ENCODE peak calls at places on chromosomes 3 and 15, in nine cellular contexts. One of them, this sample, is unnamed.

GRCh38 chr3:16455001-16455400 is 58.5 kb downstream of the RFTN1 start:
- DNase-seq in C1 segment of cervical spinal cord: no peak
- DNase-seq in activated T-helper 9 cell treated with anti-CD3 and anti-CD28 coated beads, Interleukin-2, amount 50 U/mL, for 16 hours: no peak
- DNase-seq in left lung: no peak
- DNase-seq in CD8-positive, alpha-beta T cell: no peak
- DNase-seq in GDM1: no peak
- DNase-seq in NCI-H69: peak
- DNase-seq in naive thymus-derived CD8-positive, alpha-beta T cell: no peak
- DNase-seq in stimulated activated CD4-positive, alpha-beta T cell treated with anti-CD3 and anti-CD28 coated beads, Interleukin-1b, Interleukin-23, amount 100 ng/mL, for 24 hours: no peak
- DNase-seq in this sample: no peak

GRCh38 chr3:24678441-24678865 is 183.8 kb upstream of the THRB start:
- DNase-seq in C1 segment of cervical spinal cord: no peak
- DNase-seq in activated T-helper 9 cell treated with anti-CD3 and anti-CD28 coated beads, Interleukin-2, amount 50 U/mL, for 16 hours: no peak
- DNase-seq in left lung: no peak
- DNase-seq in CD8-positive, alpha-beta T cell: no peak
- DNase-seq in GDM1: peak
- DNase-seq in NCI-H69: no peak
- DNase-seq in naive thymus-derived CD8-positive, alpha-beta T cell: no peak
- DNase-seq in stimulated activated CD4-positive, alpha-beta T cell treated with anti-CD3 and anti-CD28 coated beads, Interleukin-1b, Interleukin-23, amount 100 ng/mL, for 24 hours: peak
- DNase-seq in this sample: peak

GRCh38 chr3:126667631-126668449 is 12.9 kb upstream of the TXNRD3 start:
- DNase-seq in C1 segment of cervical spinal cord: no peak
- DNase-seq in activated T-helper 9 cell treated with anti-CD3 and anti-CD28 coated beads, Interleukin-2, amount 50 U/mL, for 16 hours: no peak
- DNase-seq in left lung: no peak
- DNase-seq in CD8-positive, alpha-beta T cell: no peak
- DNase-seq in GDM1: no peak
- DNase-seq in NCI-H69: no peak
- DNase-seq in naive thymus-derived CD8-positive, alpha-beta T cell: no peak
- DNase-seq in stimulated activated CD4-positive, alpha-beta T cell treated with anti-CD3 and anti-CD28 coated beads, Interleukin-1b, Interleukin-23, amount 100 ng/mL, for 24 hours: no peak
- DNase-seq in this sample: no peak

GRCh38 chr3:29525254-29525881 is 244.5 kb downstream of the RBMS3 start:
- DNase-seq in C1 segment of cervical spinal cord: no peak
- DNase-seq in activated T-helper 9 cell treated with anti-CD3 and anti-CD28 coated beads, Interleukin-2, amount 50 U/mL, for 16 hours: no peak
- DNase-seq in left lung: no peak
- DNase-seq in CD8-positive, alpha-beta T cell: no peak
- DNase-seq in GDM1: no peak
- DNase-seq in NCI-H69: peak
- DNase-seq in naive thymus-derived CD8-positive, alpha-beta T cell: no peak
- DNase-seq in stimulated activated CD4-positive, alpha-beta T cell treated with anti-CD3 and anti-CD28 coated beads, Interleukin-1b, Interleukin-23, amount 100 ng/mL, for 24 hours: no peak
- DNase-seq in this sample: no peak

GRCh38 chr3:126464997-126465396 is 10.7 kb downstream of the ZXDC start:
- DNase-seq in C1 segment of cervical spinal cord: no peak
- DNase-seq in activated T-helper 9 cell treated with anti-CD3 and anti-CD28 coated beads, Interleukin-2, amount 50 U/mL, for 16 hours: no peak
- DNase-seq in left lung: no peak
- DNase-seq in CD8-positive, alpha-beta T cell: no peak
- DNase-seq in GDM1: no peak
- DNase-seq in NCI-H69: no peak
- DNase-seq in naive thymus-derived CD8-positive, alpha-beta T cell: no peak
- DNase-seq in stimulated activated CD4-positive, alpha-beta T cell treated with anti-CD3 and anti-CD28 coated beads, Interleukin-1b, Interleukin-23, amount 100 ng/mL, for 24 hours: no peak
- DNase-seq in this sample: no peak

GRCh38 chr15:61762682-61763081 is 297.6 kb downstream of the VPS13C start:
- DNase-seq in C1 segment of cervical spinal cord: no peak
- DNase-seq in activated T-helper 9 cell treated with anti-CD3 and anti-CD28 coated beads, Interleukin-2, amount 50 U/mL, for 16 hours: no peak
- DNase-seq in left lung: no peak
- DNase-seq in CD8-positive, alpha-beta T cell: no peak
- DNase-seq in GDM1: no peak
- DNase-seq in NCI-H69: no peak
- DNase-seq in naive thymus-derived CD8-positive, alpha-beta T cell: no peak
- DNase-seq in stimulated activated CD4-positive, alpha-beta T cell treated with anti-CD3 and anti-CD28 coated beads, Interleukin-1b, Interleukin-23, amount 100 ng/mL, for 24 hours: no peak
- DNase-seq in this sample: no peak

GRCh38 chr15:81865850-81866537 is 179.8 kb downstream of the MEX3B start:
- DNase-seq in C1 segment of cervical spinal cord: no peak
- DNase-seq in activated T-helper 9 cell treated with anti-CD3 and anti-CD28 coated beads, Interleukin-2, amount 50 U/mL, for 16 hours: no peak
- DNase-seq in left lung: no peak
- DNase-seq in CD8-positive, alpha-beta T cell: no peak
- DNase-seq in GDM1: no peak
- DNase-seq in NCI-H69: no peak
- DNase-seq in naive thymus-derived CD8-positive, alpha-beta T cell: no peak
- DNase-seq in stimulated activated CD4-positive, alpha-beta T cell treated with anti-CD3 and anti-CD28 coated beads, Interleukin-1b, Interleukin-23, amount 100 ng/mL, for 24 hours: no peak
- DNase-seq in this sample: no peak

GRCh38 chr3:57966823-57967222 is 41.4 kb upstream of the FLNB start:
- DNase-seq in C1 segment of cervical spinal cord: no peak
- DNase-seq in activated T-helper 9 cell treated with anti-CD3 and anti-CD28 coated beads, Interleukin-2, amount 50 U/mL, for 16 hours: no peak
- DNase-seq in left lung: no peak
- DNase-seq in CD8-positive, alpha-beta T cell: no peak
- DNase-seq in GDM1: no peak
- DNase-seq in NCI-H69: no peak
- DNase-seq in naive thymus-derived CD8-positive, alpha-beta T cell: no peak
- DNase-seq in stimulated activated CD4-positive, alpha-beta T cell treated with anti-CD3 and anti-CD28 coated beads, Interleukin-1b, Interleukin-23, amount 100 ng/mL, for 24 hours: no peak
- DNase-seq in this sample: no peak

GRCh38 chr15:62483817-62484216 is 318.7 kb upstream of the C2CD4B start:
- DNase-seq in C1 segment of cervical spinal cord: no peak
- DNase-seq in activated T-helper 9 cell treated with anti-CD3 and anti-CD28 coated beads, Interleukin-2, amount 50 U/mL, for 16 hours: no peak
- DNase-seq in left lung: no peak
- DNase-seq in CD8-positive, alpha-beta T cell: no peak
- DNase-seq in GDM1: no peak
- DNase-seq in NCI-H69: peak
- DNase-seq in naive thymus-derived CD8-positive, alpha-beta T cell: no peak
- DNase-seq in stimulated activated CD4-positive, alpha-beta T cell treated with anti-CD3 and anti-CD28 coated beads, Interleukin-1b, Interleukin-23, amount 100 ng/mL, for 24 hours: no peak
- DNase-seq in this sample: no peak

GRCh38 chr3:33426068-33426467 is 14.1 kb downstream of the UBP1 start:
- DNase-seq in C1 segment of cervical spinal cord: no peak
- DNase-seq in activated T-helper 9 cell treated with anti-CD3 and anti-CD28 coated beads, Interleukin-2, amount 50 U/mL, for 16 hours: no peak
- DNase-seq in left lung: no peak
- DNase-seq in CD8-positive, alpha-beta T cell: no peak
- DNase-seq in GDM1: no peak
- DNase-seq in NCI-H69: peak
- DNase-seq in naive thymus-derived CD8-positive, alpha-beta T cell: no peak
- DNase-seq in stimulated activated CD4-positive, alpha-beta T cell treated with anti-CD3 and anti-CD28 coated beads, Interleukin-1b, Interleukin-23, amount 100 ng/mL, for 24 hours: no peak
- DNase-seq in this sample: no peak

GRCh38 chr15:74322558-74323180 is 44.8 kb downstream of the CYP11A1 start:
- DNase-seq in C1 segment of cervical spinal cord: no peak
- DNase-seq in activated T-helper 9 cell treated with anti-CD3 and anti-CD28 coated beads, Interleukin-2, amount 50 U/mL, for 16 hours: peak
- DNase-seq in left lung: peak
- DNase-seq in CD8-positive, alpha-beta T cell: peak
- DNase-seq in GDM1: peak
- DNase-seq in NCI-H69: peak
- DNase-seq in naive thymus-derived CD8-positive, alpha-beta T cell: peak
- DNase-seq in stimulated activated CD4-positive, alpha-beta T cell treated with anti-CD3 and anti-CD28 coated beads, Interleukin-1b, Interleukin-23, amount 100 ng/mL, for 24 hours: peak
- DNase-seq in this sample: peak

GRCh38 chr15:63041402-63041977 is 1.1 kb upstream of the TPM1 start:
- DNase-seq in C1 segment of cervical spinal cord: no peak
- DNase-seq in activated T-helper 9 cell treated with anti-CD3 and anti-CD28 coated beads, Interleukin-2, amount 50 U/mL, for 16 hours: no peak
- DNase-seq in left lung: no peak
- DNase-seq in CD8-positive, alpha-beta T cell: no peak
- DNase-seq in GDM1: no peak
- DNase-seq in NCI-H69: no peak
- DNase-seq in naive thymus-derived CD8-positive, alpha-beta T cell: no peak
- DNase-seq in stimulated activated CD4-positive, alpha-beta T cell treated with anti-CD3 and anti-CD28 coated beads, Interleukin-1b, Interleukin-23, amount 100 ng/mL, for 24 hours: no peak
- DNase-seq in this sample: no peak

GRCh38 chr3:123678108-123678511 is 93.3 kb upstream of the HACD2 start:
- DNase-seq in C1 segment of cervical spinal cord: no peak
- DNase-seq in activated T-helper 9 cell treated with anti-CD3 and anti-CD28 coated beads, Interleukin-2, amount 50 U/mL, for 16 hours: no peak
- DNase-seq in left lung: no peak
- DNase-seq in CD8-positive, alpha-beta T cell: no peak
- DNase-seq in GDM1: no peak
- DNase-seq in NCI-H69: no peak
- DNase-seq in naive thymus-derived CD8-positive, alpha-beta T cell: no peak
- DNase-seq in stimulated activated CD4-positive, alpha-beta T cell treated with anti-CD3 and anti-CD28 coated beads, Interleukin-1b, Interleukin-23, amount 100 ng/mL, for 24 hours: no peak
- DNase-seq in this sample: no peak

GRCh38 chr15:79635897-79636596 is 203.9 kb downstream of the MINAR1 start:
- DNase-seq in C1 segment of cervical spinal cord: no peak
- DNase-seq in activated T-helper 9 cell treated with anti-CD3 and anti-CD28 coated beads, Interleukin-2, amount 50 U/mL, for 16 hours: no peak
- DNase-seq in left lung: no peak
- DNase-seq in CD8-positive, alpha-beta T cell: no peak
- DNase-seq in GDM1: no peak
- DNase-seq in NCI-H69: no peak
- DNase-seq in naive thymus-derived CD8-positive, alpha-beta T cell: no peak
- DNase-seq in stimulated activated CD4-positive, alpha-beta T cell treated with anti-CD3 and anti-CD28 coated beads, Interleukin-1b, Interleukin-23, amount 100 ng/mL, for 24 hours: no peak
- DNase-seq in this sample: no peak

GRCh38 chr3:127734181-127734720 is 61.5 kb downstream of the ABTB1 start:
- DNase-seq in C1 segment of cervical spinal cord: no peak
- DNase-seq in activated T-helper 9 cell treated with anti-CD3 and anti-CD28 coated beads, Interleukin-2, amount 50 U/mL, for 16 hours: no peak
- DNase-seq in left lung: no peak
- DNase-seq in CD8-positive, alpha-beta T cell: no peak
- DNase-seq in GDM1: no peak
- DNase-seq in NCI-H69: no peak
- DNase-seq in naive thymus-derived CD8-positive, alpha-beta T cell: no peak
- DNase-seq in stimulated activated CD4-positive, alpha-beta T cell treated with anti-CD3 and anti-CD28 coated beads, Interleukin-1b, Interleukin-23, amount 100 ng/mL, for 24 hours: no peak
- DNase-seq in this sample: no peak

GRCh38 chr15:74908635-74909034 is 2.0 kb upstream of the FAM219B start:
- DNase-seq in C1 segment of cervical spinal cord: no peak
- DNase-seq in activated T-helper 9 cell treated with anti-CD3 and anti-CD28 coated beads, Interleukin-2, amount 50 U/mL, for 16 hours: no peak
- DNase-seq in left lung: no peak
- DNase-seq in CD8-positive, alpha-beta T cell: no peak
- DNase-seq in GDM1: no peak
- DNase-seq in NCI-H69: no peak
- DNase-seq in naive thymus-derived CD8-positive, alpha-beta T cell: no peak
- DNase-seq in stimulated activated CD4-positive, alpha-beta T cell treated with anti-CD3 and anti-CD28 coated beads, Interleukin-1b, Interleukin-23, amount 100 ng/mL, for 24 hours: no peak
- DNase-seq in this sample: no peak

GRCh38 chr3:149198611-149199010 is 23.0 kb downstream of the CP start:
- DNase-seq in C1 segment of cervical spinal cord: no peak
- DNase-seq in activated T-helper 9 cell treated with anti-CD3 and anti-CD28 coated beads, Interleukin-2, amount 50 U/mL, for 16 hours: no peak
- DNase-seq in left lung: no peak
- DNase-seq in CD8-positive, alpha-beta T cell: no peak
- DNase-seq in GDM1: no peak
- DNase-seq in NCI-H69: no peak
- DNase-seq in naive thymus-derived CD8-positive, alpha-beta T cell: no peak
- DNase-seq in stimulated activated CD4-positive, alpha-beta T cell treated with anti-CD3 and anti-CD28 coated beads, Interleukin-1b, Interleukin-23, amount 100 ng/mL, for 24 hours: no peak
- DNase-seq in this sample: no peak

GRCh38 chr15:31365655-31366127 is 39.1 kb downstream of the KLF13 start:
- DNase-seq in C1 segment of cervical spinal cord: peak
- DNase-seq in activated T-helper 9 cell treated with anti-CD3 and anti-CD28 coated beads, Interleukin-2, amount 50 U/mL, for 16 hours: peak
- DNase-seq in left lung: peak
- DNase-seq in CD8-positive, alpha-beta T cell: peak
- DNase-seq in GDM1: no peak
- DNase-seq in NCI-H69: peak
- DNase-seq in naive thymus-derived CD8-positive, alpha-beta T cell: peak
- DNase-seq in stimulated activated CD4-positive, alpha-beta T cell treated with anti-CD3 and anti-CD28 coated beads, Interleukin-1b, Interleukin-23, amount 100 ng/mL, for 24 hours: peak
- DNase-seq in this sample: peak